ENCODE peak calls at places on chromosomes 5 and 9, in nine cellular contexts. One of them, this sample, is unnamed.

GRCh38 chr5:32859211-32859641 is 148.1 kb downstream of the NPR3 start:
- DNase-seq in HTR-8/SVneo: no peak
- DNase-seq in fibroblast of the conjunctiva: no peak
- DNase-seq in AG08396: no peak
- DNase-seq in astrocyte of the spinal cord: peak; percentile 19
- DNase-seq in AG20443: no peak
- DNase-seq in fibroblast of lung: peak; percentile 16
- DNase-seq in CD8-positive, alpha-beta memory T cell: no peak
- DNase-seq in psoas muscle: no peak
- DNase-seq in this sample: no peak

GRCh38 chr5:77935516-77936364 is 159.6 kb upstream of the TBCA start:
- DNase-seq in CD8-positive, alpha-beta memory T cell: no peak
- DNase-seq in HTR-8/SVneo: no peak
- DNase-seq in fibroblast of lung: peak; percentile 27
- DNase-seq in astrocyte of the spinal cord: no peak
- DNase-seq in fibroblast of the conjunctiva: no peak
- DNase-seq in AG20443: peak; percentile 18
- DNase-seq in psoas muscle: no peak
- DNase-seq in AG08396: no peak
- DNase-seq in this sample: no peak

GRCh38 chr9:86424246-86424891 is 70.2 kb upstream of the TUT7 start:
- DNase-seq in fibroblast of lung: no peak
- DNase-seq in AG08396: no peak
- DNase-seq in CD8-positive, alpha-beta memory T cell: no peak
- DNase-seq in AG20443: peak; percentile 46
- DNase-seq in astrocyte of the spinal cord: peak; percentile 4
- DNase-seq in psoas muscle: no peak
- DNase-seq in HTR-8/SVneo: no peak
- DNase-seq in fibroblast of the conjunctiva: no peak
- DNase-seq in this sample: no peak

GRCh38 chr9:112726428-112726827 is 8.5 kb upstream of the INIP start:
- DNase-seq in AG08396: no peak
- DNase-seq in fibroblast of lung: no peak
- DNase-seq in fibroblast of the conjunctiva: no peak
- DNase-seq in astrocyte of the spinal cord: no peak
- DNase-seq in HTR-8/SVneo: no peak
- DNase-seq in psoas muscle: no peak
- DNase-seq in CD8-positive, alpha-beta memory T cell: no peak
- DNase-seq in AG20443: no peak
- DNase-seq in this sample: no peak

GRCh38 chr9:75027187-75028107 is 646 bp downstream of the CARNMT1 start:
- DNase-seq in fibroblast of the conjunctiva: no peak
- DNase-seq in AG08396: peak; percentile 59
- DNase-seq in HTR-8/SVneo: peak; percentile 35
- DNase-seq in psoas muscle: peak; percentile 77
- DNase-seq in fibroblast of lung: peak; percentile 47
- DNase-seq in AG20443: peak; percentile 78
- DNase-seq in CD8-positive, alpha-beta memory T cell: no peak
- DNase-seq in astrocyte of the spinal cord: peak; percentile 46
- DNase-seq in this sample: peak; percentile 91

GRCh38 chr9:78428640-78429039 is 131.7 kb downstream of the PSAT1 start:
- DNase-seq in astrocyte of the spinal cord: no peak
- DNase-seq in fibroblast of lung: no peak
- DNase-seq in HTR-8/SVneo: no peak
- DNase-seq in AG20443: no peak
- DNase-seq in AG08396: no peak
- DNase-seq in fibroblast of the conjunctiva: no peak
- DNase-seq in CD8-positive, alpha-beta memory T cell: no peak
- DNase-seq in psoas muscle: no peak
- DNase-seq in this sample: no peak

GRCh38 chr5:135179308-135179980 is 145.4 kb upstream of the PITX1 start:
- DNase-seq in HTR-8/SVneo: no peak
- DNase-seq in astrocyte of the spinal cord: no peak
- DNase-seq in CD8-positive, alpha-beta memory T cell: no peak
- DNase-seq in fibroblast of lung: no peak
- DNase-seq in AG08396: no peak
- DNase-seq in psoas muscle: no peak
- DNase-seq in AG20443: no peak
- DNase-seq in fibroblast of the conjunctiva: no peak
- DNase-seq in this sample: no peak

GRCh38 chr9:4615778-4616177 is 46.3 kb upstream of the PLPP6 start:
- DNase-seq in AG08396: no peak
- DNase-seq in astrocyte of the spinal cord: no peak
- DNase-seq in AG20443: no peak
- DNase-seq in CD8-positive, alpha-beta memory T cell: no peak
- DNase-seq in fibroblast of lung: no peak
- DNase-seq in psoas muscle: no peak
- DNase-seq in fibroblast of the conjunctiva: no peak
- DNase-seq in HTR-8/SVneo: no peak
- DNase-seq in this sample: no peak

GRCh38 chr5:175683231-175683630 is 25.4 kb downstream of the HRH2 start:
- DNase-seq in AG08396: no peak
- DNase-seq in fibroblast of lung: no peak
- DNase-seq in astrocyte of the spinal cord: no peak
- DNase-seq in fibroblast of the conjunctiva: no peak
- DNase-seq in CD8-positive, alpha-beta memory T cell: no peak
- DNase-seq in AG20443: no peak
- DNase-seq in HTR-8/SVneo: no peak
- DNase-seq in psoas muscle: no peak
- DNase-seq in this sample: no peak

GRCh38 chr5:34685485-34686197 is 29.5 kb downstream of the RAI14 start:
- DNase-seq in fibroblast of lung: peak; percentile 42
- DNase-seq in astrocyte of the spinal cord: peak; percentile 76
- DNase-seq in HTR-8/SVneo: no peak
- DNase-seq in CD8-positive, alpha-beta memory T cell: no peak
- DNase-seq in AG20443: peak; percentile 31
- DNase-seq in psoas muscle: no peak
- DNase-seq in fibroblast of the conjunctiva: no peak
- DNase-seq in AG08396: no peak
- DNase-seq in this sample: no peak

GRCh38 chr9:78121488-78121887 is 89.9 kb upstream of the GNAQ start:
- DNase-seq in psoas muscle: peak; percentile 53
- DNase-seq in CD8-positive, alpha-beta memory T cell: peak; percentile 33
- DNase-seq in HTR-8/SVneo: peak; percentile 29
- DNase-seq in fibroblast of lung: peak; percentile 67
- DNase-seq in AG08396: peak; percentile 33
- DNase-seq in astrocyte of the spinal cord: peak; percentile 67
- DNase-seq in AG20443: peak; percentile 43
- DNase-seq in fibroblast of the conjunctiva: peak; percentile 23
- DNase-seq in this sample: peak; percentile 88

GRCh38 chr9:137448569-137448962 is 7.4 kb upstream of the ENTPD8 start:
- DNase-seq in fibroblast of lung: no peak
- DNase-seq in AG20443: no peak
- DNase-seq in astrocyte of the spinal cord: no peak
- DNase-seq in AG08396: no peak
- DNase-seq in HTR-8/SVneo: no peak
- DNase-seq in fibroblast of the conjunctiva: no peak
- DNase-seq in CD8-positive, alpha-beta memory T cell: no peak
- DNase-seq in psoas muscle: peak; percentile 13
- DNase-seq in this sample: peak; percentile 74

GRCh38 chr5:931570-932145 is 39.0 kb downstream of the TRIP13 start:
- DNase-seq in CD8-positive, alpha-beta memory T cell: no peak
- DNase-seq in astrocyte of the spinal cord: no peak
- DNase-seq in fibroblast of the conjunctiva: no peak
- DNase-seq in psoas muscle: no peak
- DNase-seq in HTR-8/SVneo: no peak
- DNase-seq in AG20443: no peak
- DNase-seq in fibroblast of lung: no peak
- DNase-seq in AG08396: no peak
- DNase-seq in this sample: no peak

GRCh38 chr5:78738693-78739300 is 90.2 kb upstream of the LHFPL2 start:
- DNase-seq in fibroblast of the conjunctiva: no peak
- DNase-seq in AG20443: no peak
- DNase-seq in fibroblast of lung: no peak
- DNase-seq in HTR-8/SVneo: no peak
- DNase-seq in astrocyte of the spinal cord: no peak
- DNase-seq in AG08396: no peak
- DNase-seq in CD8-positive, alpha-beta memory T cell: no peak
- DNase-seq in psoas muscle: no peak
- DNase-seq in this sample: no peak

GRCh38 chr9:99515874-99516656 is 294.0 kb downstream of the SEC61B start:
- DNase-seq in AG20443: no peak
- DNase-seq in AG08396: no peak
- DNase-seq in CD8-positive, alpha-beta memory T cell: no peak
- DNase-seq in fibroblast of the conjunctiva: no peak
- DNase-seq in astrocyte of the spinal cord: no peak
- DNase-seq in psoas muscle: no peak
- DNase-seq in HTR-8/SVneo: no peak
- DNase-seq in fibroblast of lung: no peak
- DNase-seq in this sample: no peak

This sample was measured in posterior vena cava.